ENCODE peak calls at places on chromosomes 13 and 19, in ten cellular contexts. S, Y, E, I, Q, U, R, J, H and Z are unnamed samples.

GRCh38 chr19:15935167-15935702 is 906 bp upstream of the CYP4F11 start:
- DNase-seq in S (no peak), Y (no peak), E (no peak), I (no peak), Q (no peak), U (no peak), R (peak), J (no peak), H (no peak), Z (no peak)

GRCh38 chr13:26300140-26300539 is 46.2 kb downstream of the CDK8 start:
- DNase-seq in S (peak), Y (peak), E (peak), I (no peak), Q (no peak), U (peak), R (peak), J (no peak), H (peak), Z (peak)

GRCh38 chr13:97321616-97322321 is 99.6 kb downstream of the MBNL2 start:
- DNase-seq in S (no peak), Y (no peak), E (no peak), I (no peak), Q (no peak), U (no peak), R (no peak), J (no peak), H (no peak), Z (no peak)

GRCh38 chr19:583198-583967 is 6.3 kb upstream of the HCN2 start:
- DNase-seq in S (no peak), Y (no peak), E (no peak), I (no peak), Q (no peak), U (no peak), R (no peak), J (no peak), H (no peak), Z (no peak)

GRCh38 chr13:104416973-104417372 is 1350.8 kb upstream of the SLC10A2 start:
- DNase-seq in S (no peak), Y (no peak), E (no peak), I (no peak), Q (no peak), U (no peak), R (no peak), J (no peak), H (no peak), Z (no peak)

GRCh38 chr19:48635263-48635965 is 1.8 kb downstream of the DBP start:
- DNase-seq in S (no peak), Y (no peak), E (peak), I (peak), Q (peak), U (no peak), R (peak), J (peak), H (peak), Z (no peak)

GRCh38 chr13:30725331-30726085 is 9.8 kb upstream of the ALOX5AP start:
- DNase-seq in S (peak), Y (peak), E (no peak), I (no peak), Q (no peak), U (peak), R (no peak), J (no peak), H (no peak), Z (peak)

GRCh38 chr19:17873661-17874422 is 2.1 kb downstream of the SLC5A5 start:
- DNase-seq in S (no peak), Y (peak), E (peak), I (no peak), Q (no peak), U (no peak), R (peak), J (peak), H (no peak), Z (no peak)

GRCh38 chr19:7072541-7072940 is 3.0 kb downstream of the ZNF557 start:
- DNase-seq in S (no peak), Y (no peak), E (no peak), I (no peak), Q (no peak), U (no peak), R (no peak), J (no peak), H (no peak), Z (no peak)

GRCh38 chr19:7069904-7070226 is 362 bp downstream of the ZNF557 start:
- DNase-seq in S (no peak), Y (no peak), E (no peak), I (no peak), Q (no peak), U (no peak), R (no peak), J (no peak), H (no peak), Z (no peak)

GRCh38 chr19:7067716-7068115 is 1.8 kb upstream of the ZNF557 start:
- DNase-seq in S (peak), Y (peak), E (no peak), I (no peak), Q (no peak), U (peak), R (no peak), J (no peak), H (no peak), Z (no peak)

GRCh38 chr19:7069042-7069903 is at the start of gene ZNF557:
- DNase-seq in S (peak), Y (peak), E (peak), I (peak), Q (peak), U (peak), R (peak), J (peak), H (peak), Z (peak)

DNA sequence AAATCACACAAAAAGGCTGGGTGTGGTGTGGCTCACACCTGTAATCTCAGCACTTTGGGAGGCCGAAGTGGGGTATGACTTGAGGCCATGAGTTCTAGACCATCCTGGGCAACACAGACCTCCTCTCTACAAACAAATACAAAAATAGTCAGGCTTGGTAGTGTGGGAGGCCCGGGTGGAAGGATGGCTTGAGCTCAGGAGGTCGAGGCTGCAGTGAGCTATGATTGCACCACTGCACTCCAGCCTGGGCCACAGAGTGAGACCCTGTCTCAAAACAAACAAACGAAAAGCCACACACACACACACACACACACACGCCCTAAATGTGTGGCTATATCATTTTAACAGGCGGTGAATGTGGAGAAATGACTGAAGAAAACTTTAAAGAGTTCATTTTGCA is 904 bp upstream of the ZNF557 start:
- DNase-seq in S (no peak), Y (no peak), E (no peak), I (no peak), Q (no peak), U (no peak), R (no peak), J (no peak), H (no peak), Z (no peak)
- H3K4me3 ChIP-seq in S (no peak), Y (no peak), E (peak), I (no peak), Q (no peak), U (peak), R (peak), J (peak), H (peak), Z (no peak)

GRCh38 chr13:91046715-91047327 is 300.7 kb upstream of the MIR17HG start:
- DNase-seq in S (no peak), Y (no peak), E (no peak), I (no peak), Q (no peak), U (no peak), R (no peak), J (peak), H (no peak), Z (no peak)
- TF ChIP-seq CTCF in S (no peak), Y (no peak), E (no peak), I (no peak), Q (no peak), U (no peak), R (no peak), J (peak), H (no peak), Z (no peak)

GRCh38 chr19:33226550-33227241 is 1.0 kb upstream of the SLC7A10 start:
- DNase-seq in S (no peak), Y (no peak), E (peak), I (no peak), Q (no peak), U (peak), R (no peak), J (peak), H (no peak), Z (no peak)
- H3K4me3 ChIP-seq in S (no peak), Y (no peak), E (peak), I (no peak), Q (no peak), U (no peak), R (no peak), J (peak), H (no peak), Z (no peak)

DNA sequence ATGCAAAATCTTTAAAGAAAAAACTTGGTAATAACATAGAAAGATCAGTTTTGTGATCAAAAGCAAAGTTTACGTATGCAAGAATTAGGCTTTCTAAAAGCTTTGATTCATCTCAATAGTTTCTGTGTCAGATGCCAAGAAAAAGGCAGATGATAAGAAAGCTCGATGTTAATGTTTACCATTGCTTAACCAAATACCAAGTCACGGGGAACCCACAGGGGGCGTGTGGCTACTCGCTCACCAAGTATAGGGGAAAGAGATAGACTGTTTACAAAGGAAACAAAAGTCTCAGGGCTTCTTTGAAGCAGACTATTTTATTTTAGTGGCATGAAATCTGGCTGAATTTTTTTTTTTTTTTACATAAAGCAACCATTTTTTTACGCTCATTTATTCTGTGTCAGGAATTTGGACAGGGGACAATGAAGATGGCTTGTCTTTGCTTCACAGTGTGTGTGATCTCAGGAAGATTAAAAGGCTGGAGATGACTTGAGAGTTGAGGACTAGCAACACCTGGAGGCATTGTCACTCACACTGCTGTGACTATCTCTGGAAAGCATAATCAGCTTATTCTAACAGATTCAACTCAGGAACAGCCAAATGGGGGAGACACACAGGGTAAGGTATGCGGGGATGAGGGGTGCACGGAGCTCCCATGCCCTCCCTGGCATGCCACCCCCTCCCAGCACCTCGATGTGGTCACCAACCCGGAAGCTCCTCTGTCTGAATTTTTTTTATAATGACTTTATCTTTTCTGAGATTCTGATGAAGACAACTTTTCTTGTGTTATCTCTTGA is 24.9 kb downstream of the RCBTB1 start:
- DNase-seq in S (peak), Y (peak), E (peak), I (no peak), Q (no peak), U (peak), R (peak), J (peak), H (peak), Z (no peak)
- TF ChIP-seq CTCF in S (no peak), Y (peak), E (peak), I (no peak), Q (no peak), U (peak), R (peak), J (peak), H (peak), Z (no peak)

DNA sequence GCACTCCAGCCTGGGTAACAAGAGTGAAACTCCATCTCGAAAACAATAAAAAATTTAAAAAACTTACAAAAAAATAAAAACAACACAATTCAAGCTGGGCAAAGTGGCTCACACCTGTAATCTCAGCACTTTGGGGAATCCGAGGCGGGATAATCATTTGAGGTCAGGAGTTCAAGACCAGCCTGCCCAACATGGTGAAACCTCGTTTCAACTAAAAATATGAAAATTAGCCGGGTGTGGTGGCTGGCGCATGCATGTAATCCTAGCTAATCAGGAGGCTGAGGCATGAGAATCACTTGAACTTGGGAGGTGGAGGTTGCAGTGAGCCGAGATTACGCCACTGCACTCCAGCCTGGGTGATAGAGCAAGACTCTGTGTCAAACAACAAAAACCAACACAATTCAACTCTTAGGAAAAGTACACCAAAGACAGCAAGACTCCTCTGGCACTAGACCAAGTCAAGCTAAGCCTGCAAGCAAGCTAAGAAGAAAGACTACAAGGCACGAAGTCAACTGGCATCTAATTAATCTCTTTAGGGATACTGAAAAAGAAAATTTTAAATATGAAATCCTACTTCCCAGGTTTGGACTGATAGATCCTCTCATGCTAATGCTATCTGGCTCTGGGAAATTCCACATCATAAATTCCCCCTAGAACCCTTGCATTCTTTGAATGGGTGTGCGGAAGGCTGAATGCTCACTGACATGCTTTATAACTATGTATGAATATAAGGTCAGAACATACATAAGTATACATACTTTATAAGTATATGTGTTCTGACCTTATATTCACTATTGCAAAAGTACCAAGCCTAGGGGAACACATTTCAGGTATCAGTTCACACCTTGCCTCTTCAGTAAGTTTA is 7.9 kb downstream of the PBX4 start:
- DNase-seq in S (no peak), Y (no peak), E (no peak), I (no peak), Q (no peak), U (no peak), R (no peak), J (no peak), H (no peak), Z (no peak)
- H3K4me3 ChIP-seq in S (no peak), Y (no peak), E (no peak), I (no peak), Q (no peak), U (no peak), R (no peak), J (no peak), H (no peak), Z (no peak)